ENCODE peak calls at places on chromosomes 5 and 9, in seven cellular contexts. One of them, this sample, is unnamed.

GRCh38 chr5:75498208-75498777 is 13.1 kb downstream of the CERT1 start:
- DNase-seq in cardiac muscle cell: no peak
- DNase-seq in Kasumi-1: no peak
- DNase-seq in SJSA1: no peak
- DNase-seq in uterus: no peak
- DNase-seq in AG20443: no peak
- DNase-seq in Peyer's patch: no peak
- DNase-seq in this sample: no peak

GRCh38 chr9:34540826-34541225 is 18.0 kb upstream of the ENHO start:
- DNase-seq in cardiac muscle cell: no peak
- DNase-seq in Kasumi-1: peak
- DNase-seq in SJSA1: no peak
- DNase-seq in uterus: no peak
- DNase-seq in AG20443: peak
- DNase-seq in Peyer's patch: no peak
- DNase-seq in this sample: no peak

GRCh38 chr5:355379-355935 is 33.9 kb downstream of the AHRR start:
- DNase-seq in cardiac muscle cell: no peak
- DNase-seq in Kasumi-1: no peak
- DNase-seq in SJSA1: peak
- DNase-seq in uterus: no peak
- DNase-seq in AG20443: peak
- DNase-seq in Peyer's patch: no peak
- DNase-seq in this sample: no peak

GRCh38 chr5:72445969-72446368 is 61.2 kb downstream of the ZNF366 start:
- DNase-seq in cardiac muscle cell: no peak
- DNase-seq in Kasumi-1: no peak
- DNase-seq in SJSA1: no peak
- DNase-seq in uterus: no peak
- DNase-seq in AG20443: no peak
- DNase-seq in Peyer's patch: no peak
- DNase-seq in this sample: no peak

GRCh38 chr5:177317959-177318377 is 6.3 kb upstream of the MXD3 start:
- DNase-seq in cardiac muscle cell: peak
- DNase-seq in Kasumi-1: peak
- DNase-seq in SJSA1: peak
- DNase-seq in uterus: peak
- DNase-seq in AG20443: peak
- DNase-seq in Peyer's patch: peak
- DNase-seq in this sample: no peak

GRCh38 chr9:18865542-18865941 is 167.5 kb downstream of the SAXO1 start:
- DNase-seq in cardiac muscle cell: no peak
- DNase-seq in Kasumi-1: no peak
- DNase-seq in SJSA1: no peak
- DNase-seq in uterus: no peak
- DNase-seq in AG20443: no peak
- DNase-seq in Peyer's patch: no peak
- DNase-seq in this sample: no peak

GRCh38 chr5:112684737-112685136 is 52.9 kb upstream of the APC start:
- DNase-seq in cardiac muscle cell: no peak
- DNase-seq in Kasumi-1: no peak
- DNase-seq in SJSA1: no peak
- DNase-seq in uterus: peak
- DNase-seq in AG20443: peak
- DNase-seq in Peyer's patch: no peak
- DNase-seq in this sample: no peak

GRCh38 chr5:124773291-124774001 is 27.0 kb upstream of the ZNF608 start:
- DNase-seq in cardiac muscle cell: no peak
- DNase-seq in Kasumi-1: peak
- DNase-seq in SJSA1: no peak
- DNase-seq in uterus: no peak
- DNase-seq in AG20443: no peak
- DNase-seq in Peyer's patch: no peak
- DNase-seq in this sample: no peak

GRCh38 chr5:159510282-159510681 is 180.0 kb upstream of the IL12B start:
- DNase-seq in cardiac muscle cell: peak
- DNase-seq in Kasumi-1: no peak
- DNase-seq in SJSA1: peak
- DNase-seq in uterus: peak
- DNase-seq in AG20443: peak
- DNase-seq in Peyer's patch: no peak
- DNase-seq in this sample: no peak

GRCh38 chr5:17187401-17187800 is 30.0 kb upstream of the BASP1 start:
- DNase-seq in cardiac muscle cell: no peak
- DNase-seq in Kasumi-1: no peak
- DNase-seq in SJSA1: peak
- DNase-seq in uterus: no peak
- DNase-seq in AG20443: peak
- DNase-seq in Peyer's patch: no peak
- DNase-seq in this sample: no peak

GRCh38 chr9:124297553-124297905 is 39.8 kb downstream of the NEK6 start:
- DNase-seq in cardiac muscle cell: no peak
- DNase-seq in Kasumi-1: no peak
- DNase-seq in SJSA1: peak
- DNase-seq in uterus: peak
- DNase-seq in AG20443: peak
- DNase-seq in Peyer's patch: no peak
- DNase-seq in this sample: no peak

GRCh38 chr9:13388157-13388556 is 108.7 kb upstream of the MPDZ start:
- DNase-seq in cardiac muscle cell: no peak
- DNase-seq in Kasumi-1: no peak
- DNase-seq in SJSA1: no peak
- DNase-seq in uterus: no peak
- DNase-seq in AG20443: peak
- DNase-seq in Peyer's patch: no peak
- DNase-seq in this sample: no peak

GRCh38 chr9:130368631-130369103 is 76.1 kb upstream of the ASS1 start:
- DNase-seq in cardiac muscle cell: no peak
- DNase-seq in Kasumi-1: no peak
- DNase-seq in SJSA1: no peak
- DNase-seq in uterus: no peak
- DNase-seq in AG20443: no peak
- DNase-seq in Peyer's patch: no peak
- DNase-seq in this sample: no peak

GRCh38 chr5:157744055-157745011 is 821 bp downstream of the LSM11 start:
- DNase-seq in cardiac muscle cell: peak
- DNase-seq in Kasumi-1: peak
- DNase-seq in SJSA1: no peak
- DNase-seq in uterus: peak
- DNase-seq in AG20443: peak
- DNase-seq in Peyer's patch: no peak
- DNase-seq in this sample: no peak

GRCh38 chr9:12554636-12555035 is 138.5 kb upstream of the TYRP1 start:
- DNase-seq in cardiac muscle cell: no peak
- DNase-seq in Kasumi-1: no peak
- DNase-seq in SJSA1: no peak
- DNase-seq in uterus: no peak
- DNase-seq in AG20443: no peak
- DNase-seq in Peyer's patch: no peak
- DNase-seq in this sample: no peak

GRCh38 chr9:132182609-132183073 is 20.8 kb downstream of the NTNG2 start:
- DNase-seq in cardiac muscle cell: peak
- DNase-seq in Kasumi-1: no peak
- DNase-seq in SJSA1: no peak
- DNase-seq in uterus: peak
- DNase-seq in AG20443: no peak
- DNase-seq in Peyer's patch: peak
- DNase-seq in this sample: no peak

This sample was measured in thoracic aorta.